ENCODE peak calls at places on chromosomes 11 and 22, in seven cellular contexts. K, L, I, M, C, H and X are unnamed samples.

GRCh38 chr11:78660451-78660850 is 85.8 kb upstream of the NARS2 start:
- DNase-seq in K (no peak), L (no peak), I (no peak), M (no peak), C (no peak), H (no peak), X (no peak)

GRCh38 chr11:65790104-65790901 is 3.4 kb downstream of the OVOL1 start:
- DNase-seq in K (no peak), L (no peak), I (no peak), M (no peak), C (no peak), H (no peak), X (no peak)

GRCh38 chr11:66607126-66607834 is 9.2 kb upstream of the RBM14 start:
- DNase-seq in K (peak; percentile 41), L (no peak), I (peak; percentile 79), M (peak; percentile 44), C (no peak), H (peak; percentile 40), X (no peak)

GRCh38 chr11:5624489-5625278 is at the start of gene TRIM34:
- DNase-seq in K (no peak), L (peak; percentile 2), I (no peak), M (peak; percentile 35), C (peak; percentile 28), H (peak; percentile 65), X (no peak)

GRCh38 chr22:22884888-22885840 is 2.5 kb upstream of the IGLL5 start:
- DNase-seq in K (no peak), L (no peak), I (no peak), M (no peak), C (no peak), H (peak; percentile 1), X (no peak)

GRCh38 chr11:10641314-10642206 is 52.0 kb downstream of the IRAG1 start:
- DNase-seq in K (no peak), L (no peak), I (no peak), M (no peak), C (no peak), H (no peak), X (no peak)

GRCh38 chr22:37410174-37411055 is 16.9 kb downstream of the ELFN2 start:
- DNase-seq in K (no peak), L (no peak), I (no peak), M (no peak), C (no peak), H (no peak), X (no peak)

GRCh38 chr11:12008790-12009616 is 577 bp upstream of the DKK3 start:
- DNase-seq in K (no peak), L (no peak), I (peak; percentile 34), M (no peak), C (peak; percentile 30), H (peak; percentile 50), X (no peak)

GRCh38 chr11:69320756-69321741 is 27.1 kb downstream of the MYEOV start:
- DNase-seq in K (no peak), L (no peak), I (no peak), M (no peak), C (no peak), H (no peak), X (no peak)

GRCh38 chr11:61699737-61700160 is 19.6 kb downstream of the DAGLA start:
- DNase-seq in K (no peak), L (no peak), I (peak; percentile 51), M (no peak), C (peak; percentile 95), H (peak; percentile 48), X (peak; percentile 80)

GRCh38 chr11:135033545-135033944 is 621.5 kb upstream of the B3GAT1 start:
- DNase-seq in K (no peak), L (no peak), I (no peak), M (no peak), C (peak; percentile 37), H (peak; percentile 10), X (peak; percentile 27)

GRCh38 chr11:19766206-19766605 is 53.6 kb downstream of the NAV2 start:
- DNase-seq in K (no peak), L (no peak), I (no peak), M (no peak), C (no peak), H (no peak), X (no peak)

GRCh38 chr11:105790841-105791240 is 181.0 kb downstream of the GRIA4 start:
- DNase-seq in K (no peak), L (no peak), I (no peak), M (no peak), C (no peak), H (no peak), X (no peak)

GRCh38 chr22:25377699-25378098 is 158.3 kb downstream of the CRYBB2 start:
- DNase-seq in K (no peak), L (no peak), I (no peak), M (no peak), C (no peak), H (no peak), X (no peak)

GRCh38 chr11:67352546-67353316 is 615 bp downstream of the POLD4 start:
- DNase-seq in K (no peak), L (no peak), I (no peak), M (no peak), C (no peak), H (peak; percentile 27), X (peak; percentile 22)

GRCh38 chr11:36214484-36214883 is 74.7 kb downstream of the COMMD9 start:
- DNase-seq in K (no peak), L (no peak), I (no peak), M (no peak), C (no peak), H (no peak), X (peak; percentile 38)